ENCODE peak calls at places on chromosomes 3 and 15, in five cellular contexts. M is endodermal cell, S is GM23338, A is esophagus squamous epithelium, W is transverse colon. C is an unnamed sample.
A peak's percentile ranks its signal among the peaks of the same experiment; 100 is the strongest.

GRCh38 chr3:143367171-143367570 is 247.6 kb downstream of the CHST2 start:
- DNase-seq in M (no peak), S (no peak), A (no peak), W (no peak), C (no peak)

GRCh38 chr15:37015025-37015424 is 85.3 kb downstream of the MEIS2 start:
- DNase-seq in M (no peak), S (no peak), A (no peak), W (no peak), C (no peak)

GRCh38 chr15:100596792-100597191 is 5.2 kb downstream of the LINS1 start:
- DNase-seq in M (no peak), S (no peak), A (no peak), W (peak; percentile 48), C (no peak)

GRCh38 chr15:28886431-28887343 is 913 bp downstream of the APBA2 start:
- DNase-seq in M (no peak), S (peak; percentile 43), A (no peak), W (no peak), C (no peak)

GRCh38 chr3:195356151-195357086 is 85.5 kb upstream of the XXYLT1 start:
- DNase-seq in M (peak; percentile 53), S (peak; percentile 15), A (no peak), W (no peak), C (no peak)

GRCh38 chr3:144049374-144049773 is 77.8 kb downstream of the DIPK2A start:
- DNase-seq in M (no peak), S (no peak), A (no peak), W (no peak), C (no peak)

GRCh38 chr3:120461416-120461815 is 10.6 kb upstream of the FSTL1 start:
- DNase-seq in M (no peak), S (no peak), A (no peak), W (no peak), C (no peak)

GRCh38 chr3:74633021-74633420 is 18.6 kb upstream of the CNTN3 start:
- DNase-seq in M (no peak), S (no peak), A (no peak), W (no peak), C (no peak)

GRCh38 chr15:25176991-25177954 is 222.5 kb downstream of the SNRPN start:
- DNase-seq in M (peak; percentile 21), S (no peak), A (no peak), W (peak; percentile 2), C (peak; percentile 0)

GRCh38 chr3:195131149-195131548 is 139.8 kb downstream of the XXYLT1 start:
- DNase-seq in M (no peak), S (no peak), A (no peak), W (no peak), C (no peak)

GRCh38 chr3:151908399-151908798 is 35.0 kb downstream of the SUCNR1 start:
- DNase-seq in M (no peak), S (no peak), A (no peak), W (no peak), C (no peak)

GRCh38 chr3:107392549-107393165 is 15.4 kb downstream of the CCDC54 start:
- DNase-seq in M (no peak), S (no peak), A (no peak), W (no peak), C (no peak)

GRCh38 chr3:185813691-185814215 is 11.1 kb downstream of the IGF2BP2 start:
- DNase-seq in M (peak; percentile 88), S (peak; percentile 84), A (no peak), W (no peak), C (peak; percentile 55)

GRCh38 chr3:194382196-194382891 is 12.8 kb upstream of the LRRC15 start:
- DNase-seq in M (peak; percentile 53), S (no peak), A (no peak), W (no peak), C (no peak)

GRCh38 chr3:152083058-152083457 is 185.7 kb upstream of the MBNL1 start:
- DNase-seq in M (no peak), S (no peak), A (no peak), W (no peak), C (no peak)

GRCh38 chr15:88911766-88912118 is 1.4 kb downstream of the MFGE8 start:
- DNase-seq in M (peak; percentile 89), S (peak; percentile 63), A (no peak), W (no peak), C (no peak)

GRCh38 chr3:148074916-148075315 is 622.8 kb upstream of the AGTR1 start:
- DNase-seq in M (no peak), S (no peak), A (no peak), W (no peak), C (peak; percentile 27)

GRCh38 chr3:38067508-38068233 is 28.7 kb downstream of the DLEC1 start:
- DNase-seq in M (no peak), S (no peak), A (no peak), W (no peak), C (no peak)

GRCh38 chr3:3666664-3667063 is 132.6 kb upstream of the LRRN1 start:
- DNase-seq in M (no peak), S (no peak), A (no peak), W (no peak), C (peak; percentile 37)

GRCh38 chr15:74725845-74726773 is 781 bp upstream of the CYP1A1 start:
- DNase-seq in M (peak; percentile 83), S (peak; percentile 82), A (no peak), W (peak; percentile 44), C (no peak)

GRCh38 chr3:40187945-40188344 is 121.6 kb upstream of the EIF1B start:
- DNase-seq in M (peak; percentile 33), S (no peak), A (no peak), W (no peak), C (no peak)

GRCh38 chr3:109643590-109643989 is 306.2 kb upstream of the DPPA4 start:
- DNase-seq in M (no peak), S (no peak), A (no peak), W (no peak), C (no peak)

GRCh38 chr3:50170689-50171088 is 15.6 kb downstream of the SEMA3F start:
- DNase-seq in M (no peak), S (no peak), A (no peak), W (no peak), C (no peak)

GRCh38 chr3:59769132-59769531 is 719.3 kb upstream of the CFAP20DC start:
- DNase-seq in M (no peak), S (no peak), A (no peak), W (no peak), C (no peak)

GRCh38 chr3:47568901-47569300 is 9.8 kb downstream of the CSPG5 start:
- DNase-seq in M (no peak), S (no peak), A (no peak), W (no peak), C (no peak)

GRCh38 chr15:62781081-62781497 is 261.5 kb upstream of the TPM1 start:
- DNase-seq in M (no peak), S (no peak), A (no peak), W (no peak), C (no peak)
- H3K4me1 ChIP-seq in M (no peaks in the 10 kb centered on the region), S (peaks cover under 1% of the 10 kb centered on the region), A (peaks cover 13% of the 10 kb centered on the region), W (peaks cover 6% of the 10 kb centered on the region), C (no peaks in the 10 kb centered on the region)

GRCh38 chr3:129399145-129399894 is 29.1 kb downstream of the EFCAB12 start:
- DNase-seq in M (peak; percentile 90), S (peak; percentile 97), A (peak; percentile 22), W (peak; percentile 92), C (peak; percentile 88)

GRCh38 chr3:129402616-129403015 is 25.8 kb downstream of the EFCAB12 start:
- DNase-seq in M (no peak), S (no peak), A (no peak), W (no peak), C (no peak)

GRCh38 chr3:129402210-129402609 is 26.2 kb downstream of the EFCAB12 start:
- DNase-seq in M (no peak), S (no peak), A (no peak), W (no peak), C (no peak)

GRCh38 chr3:129398803-129399144 is 29.7 kb downstream of the EFCAB12 start:
- DNase-seq in M (peak; percentile 62), S (peak; percentile 22), A (no peak), W (peak; percentile 22), C (peak; percentile 27)

DNA sequence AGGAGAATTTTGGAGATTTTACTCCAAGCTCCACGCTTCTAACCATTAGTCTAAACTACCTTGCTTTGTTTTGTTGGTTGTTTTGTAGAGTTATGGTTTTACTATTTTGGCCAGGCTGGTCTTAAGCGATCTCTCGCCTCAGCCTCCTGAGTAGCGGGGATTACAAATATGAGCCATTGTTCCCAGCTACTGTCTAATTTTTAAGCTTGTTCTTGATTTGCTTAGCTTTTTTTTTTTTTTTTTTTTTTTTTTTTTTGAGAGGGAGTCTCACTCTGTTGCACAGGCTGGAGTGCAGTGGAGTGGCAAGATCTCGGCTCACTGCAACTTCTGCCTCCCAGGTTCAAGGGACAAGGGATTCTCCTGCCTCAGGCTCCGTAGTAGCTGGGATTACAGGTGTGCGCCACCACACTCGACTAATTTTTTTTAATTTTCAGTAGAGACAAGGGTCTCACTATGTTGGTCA is 28.5 kb downstream of the EFCAB12 start:
- DNase-seq in M (no peak), S (no peak), A (no peak), W (no peak), C (no peak)
- H3K4me3 ChIP-seq in M (peak overlapping the region; percentile 95), S (peak overlapping the region; percentile 87), A (peak overlapping the region; percentile 82), W (peak overlapping the region; percentile 95), C (peak overlapping the region; percentile 78)

DNA sequence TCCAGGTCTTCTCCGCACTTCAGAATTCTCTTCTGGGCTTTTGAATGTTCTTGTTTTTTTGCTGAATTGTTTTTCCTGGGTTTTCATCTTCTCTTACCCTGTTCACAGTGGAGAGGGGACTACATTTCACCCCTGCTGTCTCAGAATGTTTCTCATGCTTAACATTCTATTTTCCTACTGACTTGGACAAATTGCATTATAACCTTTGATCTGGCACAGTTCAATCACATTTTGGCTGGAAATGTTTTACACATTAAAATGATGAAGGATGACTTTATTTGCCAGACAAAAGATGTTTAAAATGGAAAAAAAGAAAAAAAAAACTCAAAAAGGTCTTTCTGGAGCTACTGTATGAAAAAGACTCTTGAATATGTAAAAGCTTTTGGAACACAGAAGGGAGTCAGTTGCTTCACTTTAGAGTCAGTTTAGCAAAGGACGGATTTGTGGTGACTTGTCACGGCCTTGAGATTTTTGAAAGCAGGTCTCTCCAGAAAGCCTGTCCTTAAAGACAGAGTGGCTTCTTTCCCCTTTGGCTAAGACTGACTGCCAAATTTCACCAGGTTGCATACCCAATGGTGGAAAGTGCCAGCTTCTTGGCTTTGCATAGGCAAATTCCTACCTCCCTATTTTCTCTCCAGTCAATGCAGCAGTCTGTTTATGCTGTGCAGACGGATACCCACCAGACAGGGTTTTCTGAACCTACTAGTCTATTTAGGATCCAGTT is 401.0 kb upstream of the TBL1XR1 start:
- DNase-seq in M (no peak), S (no peak), A (no peak), W (no peak), C (no peak)
- H3K4me1 ChIP-seq in M (peaks cover 1% of the 10 kb centered on the region), S (peaks cover 28% of the 10 kb centered on the region), A (peaks cover 99% of the 10 kb centered on the region), W (peaks cover 20% of the 10 kb centered on the region), C (peaks cover 15% of the 10 kb centered on the region)

DNA sequence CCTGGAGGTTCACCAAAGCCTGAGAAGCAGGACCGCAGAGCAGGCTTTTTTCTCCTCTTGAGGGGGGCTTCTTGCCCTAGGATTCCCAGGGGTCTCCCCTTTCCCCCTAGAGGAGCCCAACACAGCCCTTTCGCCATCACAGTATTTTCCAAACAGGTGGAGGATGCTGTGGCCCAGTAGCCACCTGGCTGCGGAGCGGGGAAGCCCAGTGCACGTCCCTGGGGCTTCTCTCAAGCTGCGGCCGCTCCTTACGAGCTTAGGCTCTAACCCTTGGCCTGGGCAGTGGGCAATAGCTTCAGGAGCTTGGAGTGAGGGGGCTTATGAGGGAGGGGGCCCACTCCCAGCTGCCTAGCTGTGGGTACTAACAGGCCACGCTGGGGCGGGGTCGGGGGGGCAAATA is 11.6 kb upstream of the DLL4 start:
- DNase-seq in M (no peak), S (peak; percentile 51), A (no peak), W (no peak), C (no peak)
- H3K4me3 ChIP-seq in M (no peak overlapping the region), S (no peak overlapping the region), A (no peak overlapping the region), W (no peak overlapping the region), C (peak overlapping the region; percentile 50)